ENCODE peak calls at places on chromosome 2, in six cellular contexts. L is prostate gland, M is HepG2, E is suprapubic skin, Z is breast epithelium, K is Panc1. Q is an unnamed sample.

GRCh38 chr2:157761520-157761919 is 114.6 kb downstream of the ACVR1 start:
- DNase-seq in E (no peak), Z (no peak), L (no peak), M (no peak), K (no peak), Q (peak; percentile 45)

GRCh38 chr2:238344517-238344916 is 24.2 kb downstream of the TRAF3IP1 start:
- DNase-seq in M (no peak), K (no peak), L (no peak), Z (no peak), E (no peak), Q (no peak)

GRCh38 chr2:192194065-192194865 is 468 bp downstream of the TMEFF2 start:
- DNase-seq in E (peak; percentile 59), Z (no peak), K (no peak), L (no peak), M (no peak), Q (peak; percentile 47)

GRCh38 chr2:114346658-114347057 is 95.8 kb upstream of the DPP10 start:
- DNase-seq in K (no peak), Z (no peak), E (no peak), M (no peak), L (no peak), Q (no peak)

GRCh38 chr2:160479269-160479668 is 14.3 kb downstream of the RBMS1 start:
- DNase-seq in E (no peak), M (no peak), L (no peak), Z (no peak), K (no peak), Q (peak; percentile 13)

GRCh38 chr2:233009661-233010060 is 3.4 kb downstream of the NGEF start:
- DNase-seq in Z (peak; percentile 10), K (no peak), L (no peak), M (no peak), E (no peak), Q (no peak)

GRCh38 chr2:222844323-222844722 is 16.5 kb upstream of the ACSL3 start:
- DNase-seq in K (peak; percentile 80), Z (no peak), E (no peak), L (no peak), M (no peak), Q (no peak)

GRCh38 chr2:224523626-224524577 is 61.3 kb downstream of the CUL3 start:
- DNase-seq in K (no peak), Z (no peak), M (no peak), E (no peak), L (no peak), Q (peak; percentile 29)

GRCh38 chr2:49948744-49949143 is 794.4 kb upstream of the FSHR start:
- DNase-seq in L (no peak), M (no peak), Z (no peak), K (no peak), E (no peak), Q (no peak)

GRCh38 chr2:133985563-133985962 is 268.3 kb upstream of the MGAT5 start:
- DNase-seq in L (no peak), K (no peak), Z (no peak), E (no peak), M (no peak), Q (no peak)

GRCh38 chr2:224712346-224712745 is 3.8 kb downstream of the CCDC195 start:
- DNase-seq in L (no peak), M (no peak), E (no peak), Z (no peak), K (no peak), Q (no peak)

GRCh38 chr2:230905448-230906430 is 19.3 kb downstream of the GPR55 start:
- DNase-seq in M (peak; percentile 83), L (no peak), Z (peak; percentile 34), E (peak; percentile 52), K (no peak), Q (no peak)

GRCh38 chr2:44770221-44771187 is 171.0 kb upstream of the SIX3 start:
- DNase-seq in E (no peak), Z (no peak), M (no peak), L (no peak), K (no peak), Q (peak; percentile 51)

GRCh38 chr2:16025211-16025875 is 85.0 kb downstream of the MYCN start:
- DNase-seq in Z (no peak), L (no peak), K (no peak), M (no peak), E (no peak), Q (no peak)

GRCh38 chr2:20593072-20594034 is 57.5 kb downstream of the HS1BP3 start:
- DNase-seq in E (peak; percentile 66), Z (peak; percentile 52), L (no peak), M (peak; percentile 100), K (no peak), Q (no peak)

GRCh38 chr2:157837851-157838441 is 38.2 kb downstream of the ACVR1 start:
- DNase-seq in L (peak; percentile 61), E (no peak), K (no peak), Z (no peak), M (peak; percentile 66), Q (no peak)

GRCh38 chr2:144084114-144084661 is 435.7 kb downstream of the ZEB2 start:
- DNase-seq in Z (no peak), K (no peak), L (no peak), M (no peak), E (no peak), Q (no peak)

GRCh38 chr2:190965580-190966222 is 48.3 kb downstream of the STAT1 start:
- DNase-seq in Z (no peak), K (no peak), L (no peak), E (no peak), M (peak; percentile 13), Q (no peak)

GRCh38 chr2:190963088-190963487 is 50.9 kb downstream of the STAT1 start:
- DNase-seq in Z (no peak), L (no peak), M (no peak), K (no peak), E (no peak), Q (no peak)

GRCh38 chr2:190961918-190962487 is 52.0 kb downstream of the STAT1 start:
- DNase-seq in Z (no peak), L (no peak), K (no peak), M (no peak), E (no peak), Q (no peak)

GRCh38 chr2:190959911-190960788 is 53.8 kb downstream of the STAT1 start:
- DNase-seq in L (no peak), M (no peak), Z (no peak), E (no peak), K (no peak), Q (no peak)

GRCh38 chr2:190964170-190964795 is 49.7 kb downstream of the STAT1 start:
- DNase-seq in K (no peak), E (no peak), M (no peak), L (no peak), Z (no peak), Q (no peak)
- TF ChIP-seq POLR2AphosphoS5 in K (no peak), E (no peak), M (no peak), L (no peak), Z (no peak), Q (no peak)

GRCh38 chr2:216083464-216084279 is 2.0 kb downstream of the TMEM169 start:
- DNase-seq in Z (no peak), K (no peak), L (no peak), E (no peak), M (peak; percentile 70), Q (peak; percentile 73)

GRCh38 chr2:216082805-216083204 is 1.1 kb downstream of the TMEM169 start:
- DNase-seq in L (no peak), K (no peak), E (no peak), M (peak; percentile 40), Z (no peak), Q (peak; percentile 45)

GRCh38 chr2:216082388-216082733 is 642 bp downstream of the TMEM169 start:
- DNase-seq in E (no peak), Z (no peak), M (no peak), K (no peak), L (no peak), Q (no peak)

GRCh38 chr2:216081012-216081411 is 597 bp downstream of the PECR start:
- DNase-seq in M (no peak), E (no peak), K (no peak), Z (no peak), L (no peak), Q (no peak)

GRCh38 chr2:216081487-216082387 is at the start of the genes PECR and TMEM169:
- DNase-seq in Z (peak; percentile 72), K (no peak), E (peak; percentile 84), L (peak; percentile 78), M (peak; percentile 81), Q (peak; percentile 94)
- TF ChIP-seq POLR2AphosphoS5 in Z (no peak), K (peak; percentile 58), E (no peak), L (peak; percentile 8), M (peak; percentile 99), Q (peak; percentile 98)

GRCh38 chr2:98484652-98485452 is 40.2 kb downstream of the INPP4A start:
- DNase-seq in K (no peak), Z (no peak), E (peak; percentile 15), L (no peak), M (no peak), Q (no peak)

GRCh38 chr2:98484121-98484557 is 39.5 kb downstream of the INPP4A start:
- DNase-seq in M (peak; percentile 80), L (no peak), Z (no peak), E (peak; percentile 22), K (no peak), Q (no peak)

GRCh38 chr2:98485453-98485755 is 40.7 kb downstream of the INPP4A start:
- DNase-seq in K (no peak), M (no peak), E (peak; percentile 26), L (no peak), Z (no peak), Q (no peak)

GRCh38 chr2:98482362-98482761 is 37.7 kb downstream of the INPP4A start:
- DNase-seq in L (no peak), E (peak; percentile 24), K (no peak), M (no peak), Z (no peak), Q (no peak)

GRCh38 chr2:98483257-98483861 is 38.7 kb downstream of the INPP4A start:
- DNase-seq in E (peak; percentile 33), M (no peak), K (no peak), Z (no peak), L (no peak), Q (no peak)
- TF ChIP-seq POLR2AphosphoS5 in E (no peak), M (no peak), K (no peak), Z (no peak), L (no peak), Q (no peak)

DNA sequence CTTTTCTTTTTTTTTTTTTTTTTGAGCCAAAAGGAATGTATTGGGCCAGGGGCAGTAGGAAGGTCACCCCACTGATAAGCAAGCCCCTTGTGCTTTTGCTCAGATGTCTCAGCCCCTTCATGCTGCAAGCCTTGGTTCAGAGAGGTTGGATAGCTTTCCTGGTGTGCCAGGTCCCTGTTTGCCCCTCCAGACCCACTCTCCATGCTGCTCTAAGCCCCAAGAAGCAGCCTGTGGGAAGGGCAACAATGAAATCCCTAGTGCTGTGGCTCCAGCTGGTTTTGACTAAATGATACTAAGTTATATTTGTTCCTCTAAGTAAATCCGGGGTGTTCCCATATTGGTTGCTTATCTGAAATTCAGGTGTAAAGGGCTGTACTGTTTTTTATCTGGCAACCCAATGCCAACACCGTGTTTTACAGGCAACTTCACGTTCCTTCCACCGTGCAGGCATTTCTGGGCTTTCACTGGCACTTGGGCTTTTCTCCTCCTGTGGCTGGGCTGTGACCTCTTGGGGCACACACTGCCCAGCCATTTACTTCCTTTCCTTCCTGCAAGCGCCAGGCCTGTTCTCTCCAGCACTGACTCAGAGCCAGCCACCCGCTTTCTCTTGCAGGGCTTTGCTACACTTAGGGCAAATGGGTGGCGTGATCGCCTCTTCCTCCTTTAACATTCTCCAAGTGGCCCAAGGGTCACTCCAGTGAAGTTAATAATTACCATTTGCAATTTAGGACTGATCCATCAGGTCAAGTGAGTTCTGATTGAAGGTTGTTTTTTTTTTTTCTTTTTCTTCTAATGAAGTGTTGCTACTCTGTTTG is 21.6 kb downstream of the MERTK start:
- DNase-seq in M (peak; percentile 94), L (no peak), Z (no peak), K (no peak), E (no peak), Q (no peak)
- TF ChIP-seq POLR2AphosphoS5 in M (peak; percentile 96), L (no peak), Z (no peak), K (no peak), E (no peak), Q (no peak)

GRCh38 chr2:96276787-96277499 is 10.9 kb downstream of the CIAO1 start:
- DNase-seq in E (no peak), K (no peak), Z (no peak), M (no peak), L (no peak), Q (no peak)
- TF ChIP-seq POLR2AphosphoS5 in E (no peak), K (no peak), Z (no peak), M (no peak), L (no peak), Q (no peak)